ENCODE peak calls at places on chromosome 19, in eight cellular contexts. A is thyroid gland, X is body of pancreas, U is spleen, H is NB4, W is lower leg skin, R is transverse colon, S is HepG2. F is an unnamed sample.

GRCh38 chr19:10505583-10506229 is 2.5 kb upstream of the KEAP1 start:
- DNase-seq in A (peak), X (peak), U (peak), H (peak), W (peak), R (peak), S (peak), F (no peak)

GRCh38 chr19:43489310-43489709 is 15.2 kb downstream of the PHLDB3 start:
- DNase-seq in A (no peak), X (no peak), U (no peak), H (peak), W (no peak), R (no peak), S (no peak), F (no peak)

GRCh38 chr19:45528744-45529453 is 21.6 kb downstream of the VASP start:
- DNase-seq in A (peak), X (peak), U (no peak), H (no peak), W (no peak), R (peak), S (no peak), F (no peak)

GRCh38 chr19:38529610-38530009 is 88.1 kb downstream of the MAP4K1 start:
- DNase-seq in A (no peak), X (no peak), U (no peak), H (no peak), W (no peak), R (no peak), S (no peak), F (no peak)

GRCh38 chr19:30941591-30941990 is 407.6 kb downstream of the TSHZ3 start:
- DNase-seq in A (no peak), X (no peak), U (no peak), H (no peak), W (no peak), R (no peak), S (no peak), F (no peak)

GRCh38 chr19:46828484-46828883 is 22.2 kb downstream of the AP2S1 start:
- DNase-seq in A (no peak), X (no peak), U (no peak), H (no peak), W (no peak), R (no peak), S (no peak), F (no peak)

GRCh38 chr19:19261350-19262189 is 11.5 kb downstream of the TM6SF2 start:
- DNase-seq in A (no peak), X (no peak), U (no peak), H (peak), W (no peak), R (no peak), S (no peak), F (peak)

GRCh38 chr19:43738780-43739211 is 16.0 kb downstream of the SMG9 start:
- DNase-seq in A (no peak), X (no peak), U (no peak), H (no peak), W (peak), R (peak), S (no peak), F (no peak)

GRCh38 chr19:10259162-10259905 is 7.3 kb downstream of the MRPL4 start:
- DNase-seq in A (peak), X (peak), U (peak), H (peak), W (peak), R (peak), S (peak), F (peak)

GRCh38 chr19:29623726-29624488 is 17.8 kb downstream of the POP4 start:
- DNase-seq in A (no peak), X (no peak), U (peak), H (no peak), W (no peak), R (peak), S (no peak), F (no peak)

GRCh38 chr19:18723871-18724377 is 40.4 kb downstream of the CRTC1 start:
- DNase-seq in A (no peak), X (no peak), U (no peak), H (no peak), W (no peak), R (no peak), S (no peak), F (no peak)

GRCh38 chr19:50728084-50728737 is 5.0 kb downstream of the CLEC11A start:
- DNase-seq in A (peak), X (peak), U (no peak), H (peak), W (peak), R (peak), S (peak), F (no peak)

GRCh38 chr19:38251564-38252051 is 4.6 kb downstream of the PPP1R14A start:
- DNase-seq in A (no peak), X (no peak), U (no peak), H (no peak), W (no peak), R (no peak), S (no peak), F (no peak)

GRCh38 chr19:42178791-42179500 is 38.5 kb downstream of the DEDD2 start:
- DNase-seq in A (no peak), X (no peak), U (no peak), H (no peak), W (no peak), R (no peak), S (no peak), F (no peak)

GRCh38 chr19:3336680-3337523 is 29.5 kb upstream of the NFIC start:
- DNase-seq in A (peak), X (peak), U (no peak), H (no peak), W (peak), R (peak), S (peak), F (no peak)
- TF ChIP-seq POLR2A in A (no peak), X (peak), U (no peak), H (no peak), W (no peak), R (peak), S (no peak), F (no peak)

GRCh38 chr19:52138614-52139290 is 986 bp downstream of the ZNF616 start:
- DNase-seq in A (peak), X (peak), U (peak), H (peak), W (no peak), R (peak), S (peak), F (peak)

GRCh38 chr19:52140077-52140710 is 456 bp upstream of the ZNF616 start:
- DNase-seq in A (no peak), X (peak), U (no peak), H (no peak), W (no peak), R (no peak), S (peak), F (no peak)

GRCh38 chr19:52142001-52142595 is 2.4 kb upstream of the ZNF616 start:
- DNase-seq in A (no peak), X (no peak), U (no peak), H (no peak), W (peak), R (no peak), S (no peak), F (no peak)

DNA sequence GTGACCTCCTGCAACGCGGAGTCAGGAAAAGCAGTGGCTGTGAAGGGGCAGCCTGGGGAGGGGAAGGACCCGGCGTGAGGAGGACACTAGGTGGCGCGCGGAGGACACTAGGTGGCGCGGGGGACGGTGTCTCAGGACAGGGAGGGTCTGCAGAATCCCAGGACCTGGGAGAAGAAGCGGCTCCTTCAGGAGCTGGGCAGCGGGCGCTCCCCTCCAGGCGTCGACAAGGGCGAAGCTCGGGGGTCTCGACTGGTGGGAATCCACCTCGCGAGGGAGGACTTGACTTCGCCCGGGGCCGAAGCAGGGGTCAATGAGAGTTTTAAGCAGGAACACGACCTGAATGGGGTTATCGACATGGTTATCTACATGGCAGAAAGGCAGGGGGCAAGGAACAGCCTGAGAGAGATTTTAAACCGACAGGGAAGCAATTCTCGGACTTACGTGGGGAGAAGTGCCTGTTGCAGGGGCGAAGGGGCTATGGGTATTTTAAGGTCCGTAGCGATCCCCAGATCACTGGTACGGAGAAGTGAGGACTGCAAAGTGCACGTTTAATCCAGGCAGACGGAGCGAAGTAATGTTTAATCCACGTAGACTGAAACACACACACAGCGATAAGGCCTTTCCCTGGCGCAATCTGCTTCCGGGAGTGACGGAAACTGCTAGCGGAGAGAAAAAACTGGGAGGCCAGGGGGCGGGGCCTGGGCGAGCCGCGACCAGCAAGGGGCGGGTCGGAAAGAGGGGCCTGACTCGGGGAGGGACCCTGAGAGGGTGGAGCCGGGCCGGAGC is at the start of gene ZNF616:
- DNase-seq in A (peak), X (peak), U (peak), H (peak), W (peak), R (peak), S (peak), F (peak)
- TF ChIP-seq POLR2A in A (no peak), X (peak), U (peak), H (peak), W (peak), R (peak), S (peak), F (peak)

GRCh38 chr19:35612224-35612558 is 344 bp upstream of the HAUS5 start:
- DNase-seq in A (no peak), X (no peak), U (no peak), H (no peak), W (no peak), R (no peak), S (no peak), F (no peak)

GRCh38 chr19:35613574-35613973 is 1.0 kb downstream of the HAUS5 start:
- DNase-seq in A (no peak), X (no peak), U (no peak), H (no peak), W (no peak), R (no peak), S (no peak), F (no peak)

GRCh38 chr19:35615036-35615435 is 2.5 kb downstream of the HAUS5 start:
- DNase-seq in A (no peak), X (no peak), U (no peak), H (no peak), W (no peak), R (no peak), S (no peak), F (no peak)

GRCh38 chr19:35609881-35610353 is 2.6 kb upstream of the HAUS5 start:
- DNase-seq in A (no peak), X (no peak), U (peak), H (no peak), W (no peak), R (no peak), S (no peak), F (no peak)

GRCh38 chr19:35612559-35613321 is at the start of gene HAUS5:
- DNase-seq in A (peak), X (peak), U (peak), H (peak), W (peak), R (peak), S (peak), F (peak)
- TF ChIP-seq POLR2A in A (no peak), X (peak), U (no peak), H (peak), W (no peak), R (peak), S (peak), F (peak)

DNA sequence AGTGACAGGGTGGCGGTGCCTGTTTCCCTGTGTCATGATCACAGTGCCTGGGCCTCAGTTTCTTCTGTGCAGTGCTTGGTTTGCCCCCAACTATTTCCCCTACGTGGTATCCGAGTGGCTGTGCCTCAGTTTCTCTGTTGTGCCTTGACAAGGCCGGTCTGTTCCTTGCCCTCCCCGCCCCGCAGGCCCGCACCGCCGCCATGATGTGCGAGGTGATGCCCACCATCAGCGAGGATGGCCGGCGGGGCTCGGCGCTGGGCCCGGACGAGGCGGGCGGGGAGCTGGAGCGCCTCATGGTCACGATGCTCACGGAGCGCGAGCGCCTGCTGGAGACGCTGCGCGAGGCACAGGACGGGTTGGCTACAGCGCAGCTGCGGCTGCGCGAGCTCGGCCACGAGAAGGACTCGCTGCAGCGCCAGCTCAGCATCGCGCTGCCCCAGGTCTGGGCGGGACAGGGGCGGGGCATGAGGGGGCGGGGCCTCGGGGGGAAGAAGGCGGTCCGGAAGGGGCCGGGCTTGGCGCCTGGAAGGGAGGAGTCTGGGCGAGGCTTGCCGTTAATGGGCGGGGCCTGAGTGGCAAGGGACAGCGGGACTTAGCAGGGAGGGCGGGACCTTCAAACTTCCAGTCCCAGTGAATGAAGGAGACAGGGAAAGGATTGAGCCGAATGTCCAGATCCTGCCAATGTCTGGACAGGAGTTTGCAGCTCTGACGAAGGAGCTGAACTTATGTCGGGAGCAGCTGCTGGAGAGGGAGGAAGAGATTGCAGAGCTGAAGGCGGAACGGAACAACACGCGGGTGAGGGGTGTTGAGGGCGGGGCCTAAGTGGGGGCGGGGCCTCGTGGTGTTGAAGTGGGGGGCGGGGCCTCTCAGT is 8.6 kb downstream of the PPFIA3 start:
- DNase-seq in A (peak), X (peak), U (peak), H (peak), W (peak), R (peak), S (peak), F (peak)
- TF ChIP-seq POLR2A in A (no peak), X (peak), U (no peak), H (peak), W (no peak), R (no peak), S (peak), F (no peak)

GRCh38 chr19:11611730-11612129 is 14.4 kb downstream of the ZNF627 start:
- DNase-seq in A (no peak), X (no peak), U (no peak), H (no peak), W (no peak), R (no peak), S (no peak), F (no peak)

GRCh38 chr19:11606484-11606883 is 9.2 kb downstream of the ZNF627 start:
- DNase-seq in A (no peak), X (no peak), U (no peak), H (no peak), W (no peak), R (no peak), S (no peak), F (no peak)
- TF ChIP-seq POLR2A in A (no peak), X (no peak), U (no peak), H (no peak), W (no peak), R (no peak), S (no peak), F (no peak)